ENCODE peak calls at places on chromosome 16, in ten cellular contexts. One of them, this sample, is unnamed.

GRCh38 chr16:11089504-11090124 is 145.2 kb downstream of the CLEC16A start:
- ATAC-seq in A549: no peak
- ATAC-seq in stimulated activated effector memory CD8-positive, alpha-beta T cell treated with anti-CD3 and anti-CD28 coated beads, Interleukin-12 subunit alpha, Interleukin-12 subunit beta, amount 100 ng/mL, for 72 hours: no peak
- ATAC-seq in Panc1: no peak
- ATAC-seq in right cardiac atrium: no peak
- ATAC-seq in heart left ventricle: no peak
- ATAC-seq in effector memory CD8-positive, alpha-beta T cell: no peak
- ATAC-seq in left cardiac atrium: no peak
- ATAC-seq in activated CD8-positive, alpha-beta T cell treated with anti-CD3 and anti-CD28 coated beads, Interleukin-2, amount 10 ng/mL, durations not matched to agents 7 days and 5 days: no peak
- ATAC-seq in HCT116: no peak
- ATAC-seq in this sample: peak

GRCh38 chr16:23088018-23088417 is 61.2 kb downstream of the USP31 start:
- ATAC-seq in A549: no peak
- ATAC-seq in stimulated activated effector memory CD8-positive, alpha-beta T cell treated with anti-CD3 and anti-CD28 coated beads, Interleukin-12 subunit alpha, Interleukin-12 subunit beta, amount 100 ng/mL, for 72 hours: no peak
- ATAC-seq in Panc1: no peak
- ATAC-seq in right cardiac atrium: peak
- ATAC-seq in heart left ventricle: peak
- ATAC-seq in effector memory CD8-positive, alpha-beta T cell: no peak
- ATAC-seq in left cardiac atrium: peak
- ATAC-seq in activated CD8-positive, alpha-beta T cell treated with anti-CD3 and anti-CD28 coated beads, Interleukin-2, amount 10 ng/mL, durations not matched to agents 7 days and 5 days: no peak
- ATAC-seq in HCT116: no peak
- ATAC-seq in this sample: no peak

GRCh38 chr16:55991843-55992242 is 116.7 kb upstream of the CES5A start:
- ATAC-seq in A549: no peak
- ATAC-seq in stimulated activated effector memory CD8-positive, alpha-beta T cell treated with anti-CD3 and anti-CD28 coated beads, Interleukin-12 subunit alpha, Interleukin-12 subunit beta, amount 100 ng/mL, for 72 hours: no peak
- ATAC-seq in Panc1: no peak
- ATAC-seq in right cardiac atrium: no peak
- ATAC-seq in heart left ventricle: no peak
- ATAC-seq in effector memory CD8-positive, alpha-beta T cell: no peak
- ATAC-seq in left cardiac atrium: no peak
- ATAC-seq in activated CD8-positive, alpha-beta T cell treated with anti-CD3 and anti-CD28 coated beads, Interleukin-2, amount 10 ng/mL, durations not matched to agents 7 days and 5 days: no peak
- ATAC-seq in HCT116: no peak
- ATAC-seq in this sample: no peak

GRCh38 chr16:13996778-13997288 is 74.3 kb upstream of the MRTFB start:
- ATAC-seq in A549: no peak
- ATAC-seq in stimulated activated effector memory CD8-positive, alpha-beta T cell treated with anti-CD3 and anti-CD28 coated beads, Interleukin-12 subunit alpha, Interleukin-12 subunit beta, amount 100 ng/mL, for 72 hours: no peak
- ATAC-seq in Panc1: no peak
- ATAC-seq in right cardiac atrium: no peak
- ATAC-seq in heart left ventricle: no peak
- ATAC-seq in effector memory CD8-positive, alpha-beta T cell: no peak
- ATAC-seq in left cardiac atrium: no peak
- ATAC-seq in activated CD8-positive, alpha-beta T cell treated with anti-CD3 and anti-CD28 coated beads, Interleukin-2, amount 10 ng/mL, durations not matched to agents 7 days and 5 days: no peak
- ATAC-seq in HCT116: no peak
- ATAC-seq in this sample: no peak

GRCh38 chr16:12523002-12523401 is 280.7 kb downstream of the CPPED1 start:
- ATAC-seq in A549: no peak
- ATAC-seq in stimulated activated effector memory CD8-positive, alpha-beta T cell treated with anti-CD3 and anti-CD28 coated beads, Interleukin-12 subunit alpha, Interleukin-12 subunit beta, amount 100 ng/mL, for 72 hours: no peak
- ATAC-seq in Panc1: no peak
- ATAC-seq in right cardiac atrium: no peak
- ATAC-seq in heart left ventricle: no peak
- ATAC-seq in effector memory CD8-positive, alpha-beta T cell: no peak
- ATAC-seq in left cardiac atrium: no peak
- ATAC-seq in activated CD8-positive, alpha-beta T cell treated with anti-CD3 and anti-CD28 coated beads, Interleukin-2, amount 10 ng/mL, durations not matched to agents 7 days and 5 days: no peak
- ATAC-seq in HCT116: no peak
- ATAC-seq in this sample: no peak

GRCh38 chr16:1913327-1914083 is 4.7 kb downstream of the HS3ST6 start:
- ATAC-seq in A549: no peak
- ATAC-seq in stimulated activated effector memory CD8-positive, alpha-beta T cell treated with anti-CD3 and anti-CD28 coated beads, Interleukin-12 subunit alpha, Interleukin-12 subunit beta, amount 100 ng/mL, for 72 hours: peak
- ATAC-seq in Panc1: peak
- ATAC-seq in right cardiac atrium: peak
- ATAC-seq in heart left ventricle: no peak
- ATAC-seq in effector memory CD8-positive, alpha-beta T cell: no peak
- ATAC-seq in left cardiac atrium: no peak
- ATAC-seq in activated CD8-positive, alpha-beta T cell treated with anti-CD3 and anti-CD28 coated beads, Interleukin-2, amount 10 ng/mL, durations not matched to agents 7 days and 5 days: no peak
- ATAC-seq in HCT116: peak
- ATAC-seq in this sample: no peak

GRCh38 chr16:67915831-67916723 is 15.6 kb downstream of the CTRL start:
- ATAC-seq in A549: no peak
- ATAC-seq in stimulated activated effector memory CD8-positive, alpha-beta T cell treated with anti-CD3 and anti-CD28 coated beads, Interleukin-12 subunit alpha, Interleukin-12 subunit beta, amount 100 ng/mL, for 72 hours: no peak
- ATAC-seq in Panc1: no peak
- ATAC-seq in right cardiac atrium: no peak
- ATAC-seq in heart left ventricle: no peak
- ATAC-seq in effector memory CD8-positive, alpha-beta T cell: no peak
- ATAC-seq in left cardiac atrium: no peak
- ATAC-seq in activated CD8-positive, alpha-beta T cell treated with anti-CD3 and anti-CD28 coated beads, Interleukin-2, amount 10 ng/mL, durations not matched to agents 7 days and 5 days: no peak
- ATAC-seq in HCT116: no peak
- ATAC-seq in this sample: no peak

GRCh38 chr16:88993006-88993787 is 16.2 kb upstream of the CBFA2T3 start:
- ATAC-seq in A549: peak
- ATAC-seq in stimulated activated effector memory CD8-positive, alpha-beta T cell treated with anti-CD3 and anti-CD28 coated beads, Interleukin-12 subunit alpha, Interleukin-12 subunit beta, amount 100 ng/mL, for 72 hours: no peak
- ATAC-seq in Panc1: no peak
- ATAC-seq in right cardiac atrium: no peak
- ATAC-seq in heart left ventricle: peak
- ATAC-seq in effector memory CD8-positive, alpha-beta T cell: no peak
- ATAC-seq in left cardiac atrium: peak
- ATAC-seq in activated CD8-positive, alpha-beta T cell treated with anti-CD3 and anti-CD28 coated beads, Interleukin-2, amount 10 ng/mL, durations not matched to agents 7 days and 5 days: no peak
- ATAC-seq in HCT116: peak
- ATAC-seq in this sample: peak

GRCh38 chr16:75620326-75621169 is 2.5 kb downstream of the ADAT1 start:
- ATAC-seq in A549: no peak
- ATAC-seq in stimulated activated effector memory CD8-positive, alpha-beta T cell treated with anti-CD3 and anti-CD28 coated beads, Interleukin-12 subunit alpha, Interleukin-12 subunit beta, amount 100 ng/mL, for 72 hours: peak
- ATAC-seq in Panc1: no peak
- ATAC-seq in right cardiac atrium: no peak
- ATAC-seq in heart left ventricle: no peak
- ATAC-seq in effector memory CD8-positive, alpha-beta T cell: peak
- ATAC-seq in left cardiac atrium: no peak
- ATAC-seq in activated CD8-positive, alpha-beta T cell treated with anti-CD3 and anti-CD28 coated beads, Interleukin-2, amount 10 ng/mL, durations not matched to agents 7 days and 5 days: no peak
- ATAC-seq in HCT116: no peak
- ATAC-seq in this sample: no peak

GRCh38 chr16:85347213-85347591 is 234.9 kb upstream of the CIBAR2 start:
- ATAC-seq in A549: no peak
- ATAC-seq in stimulated activated effector memory CD8-positive, alpha-beta T cell treated with anti-CD3 and anti-CD28 coated beads, Interleukin-12 subunit alpha, Interleukin-12 subunit beta, amount 100 ng/mL, for 72 hours: peak
- ATAC-seq in Panc1: peak
- ATAC-seq in right cardiac atrium: no peak
- ATAC-seq in heart left ventricle: no peak
- ATAC-seq in effector memory CD8-positive, alpha-beta T cell: no peak
- ATAC-seq in left cardiac atrium: no peak
- ATAC-seq in activated CD8-positive, alpha-beta T cell treated with anti-CD3 and anti-CD28 coated beads, Interleukin-2, amount 10 ng/mL, durations not matched to agents 7 days and 5 days: no peak
- ATAC-seq in HCT116: peak
- ATAC-seq in this sample: no peak

GRCh38 chr16:87032554-87032953 is 284.6 kb downstream of the C16orf95 start:
- ATAC-seq in A549: no peak
- ATAC-seq in stimulated activated effector memory CD8-positive, alpha-beta T cell treated with anti-CD3 and anti-CD28 coated beads, Interleukin-12 subunit alpha, Interleukin-12 subunit beta, amount 100 ng/mL, for 72 hours: no peak
- ATAC-seq in Panc1: no peak
- ATAC-seq in right cardiac atrium: no peak
- ATAC-seq in heart left ventricle: peak
- ATAC-seq in effector memory CD8-positive, alpha-beta T cell: no peak
- ATAC-seq in left cardiac atrium: no peak
- ATAC-seq in activated CD8-positive, alpha-beta T cell treated with anti-CD3 and anti-CD28 coated beads, Interleukin-2, amount 10 ng/mL, durations not matched to agents 7 days and 5 days: no peak
- ATAC-seq in HCT116: no peak
- ATAC-seq in this sample: no peak

GRCh38 chr16:16042076-16042475 is 92.7 kb downstream of the ABCC1 start:
- ATAC-seq in A549: no peak
- ATAC-seq in stimulated activated effector memory CD8-positive, alpha-beta T cell treated with anti-CD3 and anti-CD28 coated beads, Interleukin-12 subunit alpha, Interleukin-12 subunit beta, amount 100 ng/mL, for 72 hours: no peak
- ATAC-seq in Panc1: no peak
- ATAC-seq in right cardiac atrium: peak
- ATAC-seq in heart left ventricle: peak
- ATAC-seq in effector memory CD8-positive, alpha-beta T cell: no peak
- ATAC-seq in left cardiac atrium: peak
- ATAC-seq in activated CD8-positive, alpha-beta T cell treated with anti-CD3 and anti-CD28 coated beads, Interleukin-2, amount 10 ng/mL, durations not matched to agents 7 days and 5 days: no peak
- ATAC-seq in HCT116: no peak
- ATAC-seq in this sample: no peak

GRCh38 chr16:85828166-85828565 is 28.7 kb downstream of the COX4I1 start:
- ATAC-seq in A549: no peak
- ATAC-seq in stimulated activated effector memory CD8-positive, alpha-beta T cell treated with anti-CD3 and anti-CD28 coated beads, Interleukin-12 subunit alpha, Interleukin-12 subunit beta, amount 100 ng/mL, for 72 hours: no peak
- ATAC-seq in Panc1: no peak
- ATAC-seq in right cardiac atrium: no peak
- ATAC-seq in heart left ventricle: no peak
- ATAC-seq in effector memory CD8-positive, alpha-beta T cell: no peak
- ATAC-seq in left cardiac atrium: no peak
- ATAC-seq in activated CD8-positive, alpha-beta T cell treated with anti-CD3 and anti-CD28 coated beads, Interleukin-2, amount 10 ng/mL, durations not matched to agents 7 days and 5 days: no peak
- ATAC-seq in HCT116: no peak
- ATAC-seq in this sample: no peak

GRCh38 chr16:5496013-5496412 is 398.4 kb upstream of the EEF2KMT start:
- ATAC-seq in A549: no peak
- ATAC-seq in stimulated activated effector memory CD8-positive, alpha-beta T cell treated with anti-CD3 and anti-CD28 coated beads, Interleukin-12 subunit alpha, Interleukin-12 subunit beta, amount 100 ng/mL, for 72 hours: no peak
- ATAC-seq in Panc1: no peak
- ATAC-seq in right cardiac atrium: no peak
- ATAC-seq in heart left ventricle: no peak
- ATAC-seq in effector memory CD8-positive, alpha-beta T cell: no peak
- ATAC-seq in left cardiac atrium: no peak
- ATAC-seq in activated CD8-positive, alpha-beta T cell treated with anti-CD3 and anti-CD28 coated beads, Interleukin-2, amount 10 ng/mL, durations not matched to agents 7 days and 5 days: no peak
- ATAC-seq in HCT116: no peak
- ATAC-seq in this sample: no peak

GRCh38 chr16:27722266-27722636 is 172.3 kb downstream of the KATNIP start:
- ATAC-seq in A549: no peak
- ATAC-seq in stimulated activated effector memory CD8-positive, alpha-beta T cell treated with anti-CD3 and anti-CD28 coated beads, Interleukin-12 subunit alpha, Interleukin-12 subunit beta, amount 100 ng/mL, for 72 hours: no peak
- ATAC-seq in Panc1: no peak
- ATAC-seq in right cardiac atrium: no peak
- ATAC-seq in heart left ventricle: no peak
- ATAC-seq in effector memory CD8-positive, alpha-beta T cell: no peak
- ATAC-seq in left cardiac atrium: no peak
- ATAC-seq in activated CD8-positive, alpha-beta T cell treated with anti-CD3 and anti-CD28 coated beads, Interleukin-2, amount 10 ng/mL, durations not matched to agents 7 days and 5 days: no peak
- ATAC-seq in HCT116: no peak
- ATAC-seq in this sample: no peak

GRCh38 chr16:74275031-74275636 is 21.5 kb upstream of the PSMD7 start:
- ATAC-seq in A549: peak
- ATAC-seq in stimulated activated effector memory CD8-positive, alpha-beta T cell treated with anti-CD3 and anti-CD28 coated beads, Interleukin-12 subunit alpha, Interleukin-12 subunit beta, amount 100 ng/mL, for 72 hours: no peak
- ATAC-seq in Panc1: peak
- ATAC-seq in right cardiac atrium: no peak
- ATAC-seq in heart left ventricle: no peak
- ATAC-seq in effector memory CD8-positive, alpha-beta T cell: no peak
- ATAC-seq in left cardiac atrium: no peak
- ATAC-seq in activated CD8-positive, alpha-beta T cell treated with anti-CD3 and anti-CD28 coated beads, Interleukin-2, amount 10 ng/mL, durations not matched to agents 7 days and 5 days: no peak
- ATAC-seq in HCT116: peak
- ATAC-seq in this sample: no peak

GRCh38 chr16:80569440-80570105 is 28.8 kb downstream of the DYNLRB2 start:
- ATAC-seq in A549: peak
- ATAC-seq in stimulated activated effector memory CD8-positive, alpha-beta T cell treated with anti-CD3 and anti-CD28 coated beads, Interleukin-12 subunit alpha, Interleukin-12 subunit beta, amount 100 ng/mL, for 72 hours: peak
- ATAC-seq in Panc1: peak
- ATAC-seq in right cardiac atrium: peak
- ATAC-seq in heart left ventricle: no peak
- ATAC-seq in effector memory CD8-positive, alpha-beta T cell: peak
- ATAC-seq in left cardiac atrium: no peak
- ATAC-seq in activated CD8-positive, alpha-beta T cell treated with anti-CD3 and anti-CD28 coated beads, Interleukin-2, amount 10 ng/mL, durations not matched to agents 7 days and 5 days: peak
- ATAC-seq in HCT116: no peak
- ATAC-seq in this sample: no peak

GRCh38 chr16:28876016-28876659 is 2.1 kb upstream of the ATP2A1 start:
- ATAC-seq in A549: no peak
- ATAC-seq in stimulated activated effector memory CD8-positive, alpha-beta T cell treated with anti-CD3 and anti-CD28 coated beads, Interleukin-12 subunit alpha, Interleukin-12 subunit beta, amount 100 ng/mL, for 72 hours: no peak
- ATAC-seq in Panc1: no peak
- ATAC-seq in right cardiac atrium: no peak
- ATAC-seq in heart left ventricle: no peak
- ATAC-seq in effector memory CD8-positive, alpha-beta T cell: no peak
- ATAC-seq in left cardiac atrium: no peak
- ATAC-seq in activated CD8-positive, alpha-beta T cell treated with anti-CD3 and anti-CD28 coated beads, Interleukin-2, amount 10 ng/mL, durations not matched to agents 7 days and 5 days: no peak
- ATAC-seq in HCT116: no peak
- ATAC-seq in this sample: no peak

GRCh38 chr16:67396159-67396774 is 3.0 kb upstream of the TPPP3 start:
- ATAC-seq in A549: peak
- ATAC-seq in stimulated activated effector memory CD8-positive, alpha-beta T cell treated with anti-CD3 and anti-CD28 coated beads, Interleukin-12 subunit alpha, Interleukin-12 subunit beta, amount 100 ng/mL, for 72 hours: no peak
- ATAC-seq in Panc1: no peak
- ATAC-seq in right cardiac atrium: peak
- ATAC-seq in heart left ventricle: peak
- ATAC-seq in effector memory CD8-positive, alpha-beta T cell: no peak
- ATAC-seq in left cardiac atrium: peak
- ATAC-seq in activated CD8-positive, alpha-beta T cell treated with anti-CD3 and anti-CD28 coated beads, Interleukin-2, amount 10 ng/mL, durations not matched to agents 7 days and 5 days: no peak
- ATAC-seq in HCT116: peak
- ATAC-seq in this sample: peak

GRCh38 chr16:47617732-47618131 is 156.6 kb downstream of the PHKB start:
- ATAC-seq in A549: no peak
- ATAC-seq in stimulated activated effector memory CD8-positive, alpha-beta T cell treated with anti-CD3 and anti-CD28 coated beads, Interleukin-12 subunit alpha, Interleukin-12 subunit beta, amount 100 ng/mL, for 72 hours: no peak
- ATAC-seq in Panc1: no peak
- ATAC-seq in right cardiac atrium: no peak
- ATAC-seq in heart left ventricle: no peak
- ATAC-seq in effector memory CD8-positive, alpha-beta T cell: no peak
- ATAC-seq in left cardiac atrium: no peak
- ATAC-seq in activated CD8-positive, alpha-beta T cell treated with anti-CD3 and anti-CD28 coated beads, Interleukin-2, amount 10 ng/mL, durations not matched to agents 7 days and 5 days: no peak
- ATAC-seq in HCT116: peak
- ATAC-seq in this sample: no peak

GRCh38 chr16:71501562-71501961 is 12.4 kb upstream of the ZNF19 start:
- ATAC-seq in A549: peak
- ATAC-seq in stimulated activated effector memory CD8-positive, alpha-beta T cell treated with anti-CD3 and anti-CD28 coated beads, Interleukin-12 subunit alpha, Interleukin-12 subunit beta, amount 100 ng/mL, for 72 hours: no peak
- ATAC-seq in Panc1: no peak
- ATAC-seq in right cardiac atrium: no peak
- ATAC-seq in heart left ventricle: no peak
- ATAC-seq in effector memory CD8-positive, alpha-beta T cell: no peak
- ATAC-seq in left cardiac atrium: no peak
- ATAC-seq in activated CD8-positive, alpha-beta T cell treated with anti-CD3 and anti-CD28 coated beads, Interleukin-2, amount 10 ng/mL, durations not matched to agents 7 days and 5 days: no peak
- ATAC-seq in HCT116: no peak
- ATAC-seq in this sample: no peak

GRCh38 chr16:1900452-1900774 is 17.8 kb downstream of the HS3ST6 start:
- ATAC-seq in A549: no peak
- ATAC-seq in stimulated activated effector memory CD8-positive, alpha-beta T cell treated with anti-CD3 and anti-CD28 coated beads, Interleukin-12 subunit alpha, Interleukin-12 subunit beta, amount 100 ng/mL, for 72 hours: no peak
- ATAC-seq in Panc1: no peak
- ATAC-seq in right cardiac atrium: no peak
- ATAC-seq in heart left ventricle: no peak
- ATAC-seq in effector memory CD8-positive, alpha-beta T cell: no peak
- ATAC-seq in left cardiac atrium: no peak
- ATAC-seq in activated CD8-positive, alpha-beta T cell treated with anti-CD3 and anti-CD28 coated beads, Interleukin-2, amount 10 ng/mL, durations not matched to agents 7 days and 5 days: no peak
- ATAC-seq in HCT116: no peak
- ATAC-seq in this sample: no peak

GRCh38 chr16:68227183-68227793 is 8.6 kb downstream of the ESRP2 start:
- ATAC-seq in A549: no peak
- ATAC-seq in stimulated activated effector memory CD8-positive, alpha-beta T cell treated with anti-CD3 and anti-CD28 coated beads, Interleukin-12 subunit alpha, Interleukin-12 subunit beta, amount 100 ng/mL, for 72 hours: peak
- ATAC-seq in Panc1: no peak
- ATAC-seq in right cardiac atrium: no peak
- ATAC-seq in heart left ventricle: peak
- ATAC-seq in effector memory CD8-positive, alpha-beta T cell: no peak
- ATAC-seq in left cardiac atrium: peak
- ATAC-seq in activated CD8-positive, alpha-beta T cell treated with anti-CD3 and anti-CD28 coated beads, Interleukin-2, amount 10 ng/mL, durations not matched to agents 7 days and 5 days: peak
- ATAC-seq in HCT116: no peak
- ATAC-seq in this sample: no peak

GRCh38 chr16:55297062-55297909 is 26.7 kb upstream of the IRX6 start:
- ATAC-seq in A549: no peak
- ATAC-seq in stimulated activated effector memory CD8-positive, alpha-beta T cell treated with anti-CD3 and anti-CD28 coated beads, Interleukin-12 subunit alpha, Interleukin-12 subunit beta, amount 100 ng/mL, for 72 hours: no peak
- ATAC-seq in Panc1: no peak
- ATAC-seq in right cardiac atrium: no peak
- ATAC-seq in heart left ventricle: no peak
- ATAC-seq in effector memory CD8-positive, alpha-beta T cell: no peak
- ATAC-seq in left cardiac atrium: no peak
- ATAC-seq in activated CD8-positive, alpha-beta T cell treated with anti-CD3 and anti-CD28 coated beads, Interleukin-2, amount 10 ng/mL, durations not matched to agents 7 days and 5 days: no peak
- ATAC-seq in HCT116: no peak
- ATAC-seq in this sample: no peak

GRCh38 chr16:17312100-17312732 is 158.5 kb downstream of the XYLT1 start:
- ATAC-seq in A549: peak
- ATAC-seq in stimulated activated effector memory CD8-positive, alpha-beta T cell treated with anti-CD3 and anti-CD28 coated beads, Interleukin-12 subunit alpha, Interleukin-12 subunit beta, amount 100 ng/mL, for 72 hours: peak
- ATAC-seq in Panc1: no peak
- ATAC-seq in right cardiac atrium: no peak
- ATAC-seq in heart left ventricle: no peak
- ATAC-seq in effector memory CD8-positive, alpha-beta T cell: peak
- ATAC-seq in left cardiac atrium: peak
- ATAC-seq in activated CD8-positive, alpha-beta T cell treated with anti-CD3 and anti-CD28 coated beads, Interleukin-2, amount 10 ng/mL, durations not matched to agents 7 days and 5 days: no peak
- ATAC-seq in HCT116: peak
- ATAC-seq in this sample: peak

GRCh38 chr16:52257534-52257933 is 289.4 kb downstream of the TOX3 start:
- ATAC-seq in A549: no peak
- ATAC-seq in stimulated activated effector memory CD8-positive, alpha-beta T cell treated with anti-CD3 and anti-CD28 coated beads, Interleukin-12 subunit alpha, Interleukin-12 subunit beta, amount 100 ng/mL, for 72 hours: no peak
- ATAC-seq in Panc1: no peak
- ATAC-seq in right cardiac atrium: no peak
- ATAC-seq in heart left ventricle: no peak
- ATAC-seq in effector memory CD8-positive, alpha-beta T cell: no peak
- ATAC-seq in left cardiac atrium: no peak
- ATAC-seq in activated CD8-positive, alpha-beta T cell treated with anti-CD3 and anti-CD28 coated beads, Interleukin-2, amount 10 ng/mL, durations not matched to agents 7 days and 5 days: no peak
- ATAC-seq in HCT116: no peak
- ATAC-seq in this sample: no peak

GRCh38 chr16:63512910-63513309 is 1476.7 kb upstream of the CDH8 start:
- ATAC-seq in A549: no peak
- ATAC-seq in stimulated activated effector memory CD8-positive, alpha-beta T cell treated with anti-CD3 and anti-CD28 coated beads, Interleukin-12 subunit alpha, Interleukin-12 subunit beta, amount 100 ng/mL, for 72 hours: no peak
- ATAC-seq in Panc1: no peak
- ATAC-seq in right cardiac atrium: no peak
- ATAC-seq in heart left ventricle: no peak
- ATAC-seq in effector memory CD8-positive, alpha-beta T cell: no peak
- ATAC-seq in left cardiac atrium: no peak
- ATAC-seq in activated CD8-positive, alpha-beta T cell treated with anti-CD3 and anti-CD28 coated beads, Interleukin-2, amount 10 ng/mL, durations not matched to agents 7 days and 5 days: no peak
- ATAC-seq in HCT116: no peak
- ATAC-seq in this sample: no peak

GRCh38 chr16:13056607-13057006 is 155.2 kb downstream of the SHISA9 start:
- ATAC-seq in A549: no peak
- ATAC-seq in stimulated activated effector memory CD8-positive, alpha-beta T cell treated with anti-CD3 and anti-CD28 coated beads, Interleukin-12 subunit alpha, Interleukin-12 subunit beta, amount 100 ng/mL, for 72 hours: no peak
- ATAC-seq in Panc1: no peak
- ATAC-seq in right cardiac atrium: no peak
- ATAC-seq in heart left ventricle: no peak
- ATAC-seq in effector memory CD8-positive, alpha-beta T cell: no peak
- ATAC-seq in left cardiac atrium: no peak
- ATAC-seq in activated CD8-positive, alpha-beta T cell treated with anti-CD3 and anti-CD28 coated beads, Interleukin-2, amount 10 ng/mL, durations not matched to agents 7 days and 5 days: no peak
- ATAC-seq in HCT116: no peak
- ATAC-seq in this sample: no peak

This sample was measured in gastroesophageal sphincter.